ENCODE peak calls at places on chromosomes 4 and X, in nine cellular contexts. P is sigmoid colon, K is epithelial cell of esophagus, D is cardiac muscle cell, S is upper lobe of right lung, T is astrocyte, O is left ventricle myocardium inferior, M is cardiac fibroblast, R is pancreas. H is an unnamed sample.

GRCh38 chr4:17117746-17118145 is 219.3 kb upstream of the LDB2 start:
- DNase-seq in T (peak), S (no peak), D (no peak), R (no peak), M (no peak), P (no peak), O (no peak), K (no peak), H (no peak)

GRCh38 chrX:136616987-136617685 is 30.8 kb upstream of the CD40LG start:
- DNase-seq in T (no peak), S (no peak), M (no peak), K (no peak), O (no peak), R (no peak), P (no peak), D (no peak), H (no peak)

GRCh38 chr4:79575709-79576479 is 167.9 kb upstream of the GK2 start:
- DNase-seq in D (no peak), K (no peak), S (no peak), T (no peak), O (no peak), R (no peak), P (peak), M (no peak), H (no peak)

GRCh38 chr4:82097504-82097903 is 276.3 kb downstream of the HNRNPD start:
- DNase-seq in R (no peak), T (peak), D (no peak), S (no peak), O (no peak), K (no peak), M (no peak), P (no peak), H (no peak)

GRCh38 chr4:54937501-54937900 is 187.9 kb downstream of the KDR start:
- DNase-seq in D (peak), R (no peak), S (no peak), P (no peak), T (no peak), K (peak), O (no peak), M (no peak), H (no peak)

GRCh38 chr4:176782794-176783193 is 9.9 kb downstream of the VEGFC start:
- DNase-seq in D (no peak), P (no peak), R (no peak), O (no peak), K (no peak), T (no peak), S (no peak), M (no peak), H (no peak)

GRCh38 chr4:183659919-183660318 is 826 bp downstream of the TRAPPC11 start:
- DNase-seq in D (no peak), P (no peak), R (no peak), S (no peak), M (peak), O (no peak), K (peak), T (no peak), H (no peak)

GRCh38 chr4:37767546-37767945 is 58.9 kb upstream of the PGM2 start:
- DNase-seq in P (peak), K (peak), S (peak), D (peak), O (peak), M (peak), R (peak), T (peak), H (no peak)

GRCh38 chrX:103376118-103376978 is at the start of gene BEX3:
- DNase-seq in D (peak), P (peak), M (peak), R (peak), S (peak), O (peak), K (peak), T (peak), H (no peak)

GRCh38 chr4:2256781-2257191 is 5.1 kb downstream of the MXD4 start:
- DNase-seq in P (peak), S (peak), D (peak), T (no peak), O (peak), R (peak), M (peak), K (no peak), H (peak)

GRCh38 chr4:151250706-151251105 is 26.3 kb upstream of the PRSS48 start:
- DNase-seq in D (no peak), R (no peak), M (no peak), K (no peak), S (no peak), T (no peak), O (no peak), P (no peak), H (no peak)

GRCh38 chr4:124321370-124321769 is 391.2 kb downstream of the ANKRD50 start:
- DNase-seq in O (no peak), M (peak), D (peak), T (peak), P (no peak), S (no peak), K (no peak), R (no peak), H (no peak)

GRCh38 chr4:164095313-164096110 is 601.0 kb downstream of the TMA16 start:
- DNase-seq in K (no peak), S (no peak), M (no peak), D (no peak), R (no peak), P (no peak), T (peak), O (no peak), H (no peak)

GRCh38 chr4:20075479-20075878 is 176.2 kb upstream of the SLIT2 start:
- DNase-seq in D (peak), M (peak), P (no peak), K (no peak), T (no peak), O (no peak), S (no peak), R (no peak), H (no peak)
- TF ChIP-seq CTCF in D (peak), M (no peak), P (no peak), K (peak), T (no peak), O (no peak), S (no peak), R (no peak), H (no peak)

GRCh38 chr4:1050486-1051213 is 39.2 kb downstream of the FGFRL1 start:
- DNase-seq in K (no peak), D (peak), R (peak), S (peak), M (no peak), T (no peak), O (peak), P (peak), H (peak)
- TF ChIP-seq CTCF in K (no peak), D (peak), R (no peak), S (no peak), M (peak), T (peak), O (no peak), P (no peak), H (no peak)

GRCh38 chrX:38311743-38312142 is 15.6 kb downstream of the RPGR start:
- DNase-seq in S (no peak), O (no peak), T (no peak), M (no peak), D (no peak), R (no peak), K (no peak), P (no peak), H (no peak)
- TF ChIP-seq CTCF in S (no peak), O (no peak), T (no peak), M (no peak), D (no peak), R (no peak), K (no peak), P (no peak), H (no peak)

GRCh38 chrX:78378476-78379115 is 51.2 kb upstream of the CYSLTR1 start:
- DNase-seq in S (no peak), M (peak), R (no peak), D (peak), K (no peak), T (no peak), P (no peak), O (no peak), H (no peak)

GRCh38 chrX:78377186-78377585 is 49.8 kb upstream of the CYSLTR1 start:
- DNase-seq in O (no peak), R (no peak), P (no peak), T (no peak), D (no peak), K (no peak), M (no peak), S (no peak), H (no peak)

GRCh38 chrX:78375894-78376293 is 48.5 kb upstream of the CYSLTR1 start:
- DNase-seq in S (no peak), P (no peak), M (peak), R (no peak), D (no peak), O (no peak), T (no peak), K (peak), H (no peak)
- TF ChIP-seq CTCF in S (no peak), P (no peak), M (peak), R (no peak), D (no peak), O (no peak), T (no peak), K (no peak), H (no peak)

GRCh38 chr4:185779520-185779919 is 32.5 kb downstream of the SORBS2 start:
- DNase-seq in M (peak), O (no peak), D (no peak), P (no peak), T (peak), S (no peak), R (no peak), K (peak), H (no peak)
- TF ChIP-seq CTCF in M (no peak), O (no peak), D (no peak), P (no peak), T (no peak), S (no peak), R (no peak), K (no peak), H (no peak)

GRCh38 chr4:73258668-73259551 is at the start of gene ANKRD17:
- DNase-seq in S (peak), K (peak), M (peak), P (peak), D (peak), R (peak), O (peak), T (peak), H (peak)
- TF ChIP-seq CTCF in S (peak), K (no peak), M (no peak), P (no peak), D (peak), R (peak), O (peak), T (no peak), H (no peak)

GRCh38 chr4:66687393-66687971 is 857.8 kb downstream of the CENPC start:
- DNase-seq in T (no peak), P (no peak), S (no peak), O (no peak), M (no peak), D (no peak), K (no peak), R (no peak), H (no peak)

GRCh38 chr4:66693694-66694093 is 851.6 kb downstream of the CENPC start:
- DNase-seq in T (peak), K (no peak), D (peak), P (no peak), S (no peak), O (no peak), M (no peak), R (no peak), H (no peak)

GRCh38 chr4:66688674-66689073 is 856.6 kb downstream of the CENPC start:
- DNase-seq in P (no peak), K (peak), T (peak), R (no peak), D (peak), O (no peak), S (no peak), M (peak), H (no peak)

GRCh38 chr4:66694716-66695115 is 850.6 kb downstream of the CENPC start:
- DNase-seq in O (no peak), R (no peak), D (no peak), M (no peak), T (no peak), P (no peak), S (no peak), K (no peak), H (no peak)

GRCh38 chr4:66691101-66691500 is 854.2 kb downstream of the CENPC start:
- DNase-seq in O (no peak), D (no peak), T (no peak), K (peak), S (no peak), M (no peak), P (no peak), R (no peak), H (no peak)
- TF ChIP-seq CTCF in O (no peak), D (no peak), T (no peak), K (peak), S (no peak), M (no peak), P (no peak), R (no peak), H (no peak)

GRCh38 chr4:139768913-139769312 is 103.3 kb downstream of the MGST2 start:
- DNase-seq in P (no peak), O (no peak), M (peak), S (no peak), R (no peak), T (no peak), K (peak), D (no peak), H (no peak)
- TF ChIP-seq CTCF in P (no peak), O (peak), M (peak), S (peak), R (no peak), T (no peak), K (peak), D (peak), H (no peak)